ENCODE peak calls at places on chromosomes 12 and 14, in nine cellular contexts. Z, C, R, Y, K, S, U, M and B are unnamed samples.
A peak's percentile ranks its signal among the peaks of the same experiment; 100 is the strongest.

GRCh38 chr12:21764063-21764462 is 10.4 kb downstream of the KCNJ8 start:
- DNase-seq in Z (no peak), C (no peak), R (no peak), Y (no peak), K (no peak), S (no peak), U (no peak), M (no peak), B (no peak)

GRCh38 chr14:106414464-106414863 is 888.1 kb downstream of the TMEM121 start:
- DNase-seq in Z (no peak), C (no peak), R (no peak), Y (no peak), K (no peak), S (no peak), U (no peak), M (no peak), B (no peak)

GRCh38 chr12:88579572-88579940 is 715 bp downstream of the KITLG start:
- DNase-seq in Z (peak; percentile 59), C (peak; percentile 68), R (no peak), Y (no peak), K (no peak), S (no peak), U (peak; percentile 61), M (peak; percentile 88), B (peak; percentile 75)

GRCh38 chr14:50871914-50872732 is at the start of gene ABHD12B:
- DNase-seq in Z (no peak), C (no peak), R (no peak), Y (no peak), K (peak; percentile 52), S (no peak), U (no peak), M (peak; percentile 86), B (peak; percentile 79)

GRCh38 chr14:99803803-99804202 is 10.6 kb downstream of the EML1 start:
- DNase-seq in Z (no peak), C (no peak), R (no peak), Y (no peak), K (no peak), S (no peak), U (no peak), M (no peak), B (no peak)

GRCh38 chr12:123990512-123990911 is 17.5 kb downstream of the ZNF664 start:
- DNase-seq in Z (no peak), C (no peak), R (no peak), Y (no peak), K (no peak), S (no peak), U (no peak), M (no peak), B (no peak)

GRCh38 chr14:89797148-89797547 is 157.4 kb downstream of the EFCAB11 start:
- DNase-seq in Z (no peak), C (no peak), R (no peak), Y (no peak), K (no peak), S (no peak), U (no peak), M (no peak), B (no peak)

GRCh38 chr14:32932921-32933622 is 5.6 kb upstream of the NPAS3 start:
- DNase-seq in Z (no peak), C (no peak), R (no peak), Y (no peak), K (peak; percentile 85), S (no peak), U (no peak), M (peak; percentile 87), B (peak; percentile 71)

GRCh38 chr14:58313699-58314098 is 15.3 kb downstream of the ARID4A start:
- DNase-seq in Z (no peak), C (no peak), R (no peak), Y (no peak), K (no peak), S (no peak), U (no peak), M (no peak), B (no peak)

GRCh38 chr14:58305730-58306129 is 7.4 kb downstream of the ARID4A start:
- DNase-seq in Z (no peak), C (no peak), R (no peak), Y (no peak), K (no peak), S (no peak), U (no peak), M (no peak), B (no peak)

GRCh38 chr14:58307597-58308316 is 9.4 kb downstream of the ARID4A start:
- DNase-seq in Z (no peak), C (no peak), R (no peak), Y (no peak), K (no peak), S (no peak), U (no peak), M (no peak), B (no peak)
- H3K36me3 ChIP-seq in Z (no peaks in the 10 kb centered on the region), C (peaks cover 62% of the 10 kb centered on the region), R (peaks cover 6% of the 10 kb centered on the region), Y (peaks cover 32% of the 10 kb centered on the region), K (peaks cover 6% of the 10 kb centered on the region), S (no peaks in the 10 kb centered on the region), U (no peaks in the 10 kb centered on the region), M (no peaks in the 10 kb centered on the region), B (peaks cover 86% of the 10 kb centered on the region)

GRCh38 chr14:61891810-61892209 is 129.6 kb downstream of the SNAPC1 start:
- DNase-seq in Z (no peak), C (no peak), R (no peak), Y (no peak), K (no peak), S (no peak), U (no peak), M (no peak), B (no peak)

GRCh38 chr14:61889914-61890351 is 127.7 kb downstream of the SNAPC1 start:
- DNase-seq in Z (no peak), C (no peak), R (no peak), Y (no peak), K (peak; percentile 30), S (no peak), U (no peak), M (no peak), B (no peak)

GRCh38 chr14:61893371-61893940 is 131.2 kb downstream of the SNAPC1 start:
- DNase-seq in Z (no peak), C (no peak), R (no peak), Y (no peak), K (no peak), S (no peak), U (no peak), M (no peak), B (no peak)

GRCh38 chr14:61894452-61895077 is 132.3 kb downstream of the SNAPC1 start:
- DNase-seq in Z (no peak), C (peak; percentile 65), R (peak; percentile 25), Y (peak; percentile 53), K (peak; percentile 84), S (peak; percentile 44), U (peak; percentile 35), M (no peak), B (peak; percentile 81)

GRCh38 chr14:61891251-61891650 is 129.0 kb downstream of the SNAPC1 start:
- DNase-seq in Z (no peak), C (no peak), R (no peak), Y (no peak), K (peak; percentile 15), S (no peak), U (no peak), M (no peak), B (no peak)
- TF ChIP-seq POLR2AphosphoS5 in Z (no peak), C (no peak), R (no peak), Y (no peak), K (no peak), S (no peak), U (no peak), M (no peak), B (no peak)

GRCh38 chr14:104702106-104702505 is 12.7 kb downstream of the INF2 start:
- DNase-seq in Z (no peak), C (no peak), R (no peak), Y (no peak), K (no peak), S (no peak), U (no peak), M (no peak), B (no peak)
- H3K36me3 ChIP-seq in Z (peaks cover 4% of the 10 kb centered on the region), C (peaks cover 64% of the 10 kb centered on the region), R (no peaks in the 10 kb centered on the region), Y (peaks cover 35% of the 10 kb centered on the region), K (peaks cover 12% of the 10 kb centered on the region), S (peaks cover 22% of the 10 kb centered on the region), U (no peaks in the 10 kb centered on the region), M (no peaks in the 10 kb centered on the region), B (peaks cover 77% of the 10 kb centered on the region)

DNA sequence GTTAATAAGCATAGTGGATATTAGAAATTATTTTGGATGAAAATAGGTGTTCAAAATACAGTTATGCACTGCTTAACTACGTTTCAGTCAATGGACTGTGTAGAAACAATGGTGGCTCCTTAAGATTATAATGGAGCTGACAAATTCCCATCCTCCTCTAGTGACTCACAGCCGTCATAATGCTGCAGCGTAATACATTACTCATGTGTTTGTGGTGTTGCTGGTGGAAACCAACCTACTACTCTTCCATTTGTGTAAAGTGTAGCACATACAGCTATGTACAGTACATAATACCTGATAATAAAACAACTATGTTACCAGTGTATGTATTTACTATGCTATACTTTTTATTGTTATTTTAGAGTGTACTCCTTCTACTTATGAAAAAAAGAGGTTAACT is 111.2 kb upstream of the TMCC3 start:
- DNase-seq in Z (no peak), C (no peak), R (peak; percentile 79), Y (no peak), K (no peak), S (peak; percentile 75), U (no peak), M (no peak), B (no peak)
- TF ChIP-seq POLR2AphosphoS5 in Z (no peak), C (no peak), R (no peak), Y (no peak), K (no peak), S (no peak), U (no peak), M (no peak), B (no peak)

GRCh38 chr14:69430306-69430939 is 31.9 kb downstream of the SLC39A9 start:
- DNase-seq in Z (no peak), C (no peak), R (no peak), Y (no peak), K (no peak), S (no peak), U (no peak), M (no peak), B (no peak)

GRCh38 chr14:69424139-69424923 is 25.8 kb downstream of the SLC39A9 start:
- DNase-seq in Z (no peak), C (no peak), R (no peak), Y (no peak), K (no peak), S (no peak), U (no peak), M (no peak), B (no peak)

GRCh38 chr14:69428289-69428998 is 30.0 kb downstream of the SLC39A9 start:
- DNase-seq in Z (no peak), C (no peak), R (no peak), Y (no peak), K (no peak), S (no peak), U (no peak), M (no peak), B (no peak)

GRCh38 chr14:69429643-69430042 is 31.2 kb downstream of the SLC39A9 start:
- DNase-seq in Z (no peak), C (no peak), R (no peak), Y (no peak), K (no peak), S (no peak), U (no peak), M (no peak), B (no peak)

GRCh38 chr14:69427596-69427995 is 29.1 kb downstream of the SLC39A9 start:
- DNase-seq in Z (no peak), C (no peak), R (no peak), Y (no peak), K (no peak), S (no peak), U (no peak), M (no peak), B (no peak)
- H3K36me3 ChIP-seq in Z (peaks cover 4% of the 10 kb centered on the region), C (peaks cover 48% of the 10 kb centered on the region), R (no peaks in the 10 kb centered on the region), Y (peaks cover 26% of the 10 kb centered on the region), K (peaks cover 6% of the 10 kb centered on the region), S (peaks cover 14% of the 10 kb centered on the region), U (no peaks in the 10 kb centered on the region), M (peaks cover 4% of the 10 kb centered on the region), B (peaks cover 23% of the 10 kb centered on the region)

GRCh38 chr14:104245075-104245474 is 106.7 kb downstream of the KIF26A start:
- DNase-seq in Z (no peak), C (peak; percentile 3), R (no peak), Y (no peak), K (no peak), S (no peak), U (no peak), M (no peak), B (peak; percentile 16)
- TF ChIP-seq POLR2AphosphoS5 in Z (no peak), C (no peak), R (no peak), Y (no peak), K (no peak), S (no peak), U (no peak), M (no peak), B (no peak)